ENCODE peak calls at places on chromosome 11, in four cellular contexts. Z is uterus, D is testis, G is A549. T is an unnamed sample.

GRCh38 chr11:12167098-12167999 is 57.0 kb downstream of the MICAL2 start:
- DNase-seq in Z (no peak), D (no peak), G (peak; percentile 92), T (no peak)

GRCh38 chr11:613369-613968 is 2.3 kb downstream of the IRF7 start:
- DNase-seq in G (peak; percentile 49), Z (no peak), D (peak; percentile 89), T (no peak)

GRCh38 chr11:125799808-125800207 is 11.9 kb downstream of the PATE3 start:
- DNase-seq in G (no peak), Z (no peak), D (no peak), T (no peak)

GRCh38 chr11:114827043-114827442 is 148.7 kb downstream of the NXPE2 start:
- DNase-seq in G (no peak), D (no peak), Z (no peak), T (no peak)

GRCh38 chr11:116529210-116529609 is 243.6 kb downstream of the BUD13 start:
- DNase-seq in D (no peak), Z (no peak), G (no peak), T (no peak)

GRCh38 chr11:3853935-3854659 is 1.4 kb upstream of the STIM1 start:
- DNase-seq in Z (peak; percentile 34), D (peak; percentile 51), G (no peak), T (peak; percentile 93)

GRCh38 chr11:97548280-97548679 is 1158.5 kb downstream of the JRKL start:
- DNase-seq in D (no peak), Z (no peak), G (no peak), T (no peak)

GRCh38 chr11:86222081-86222480 is 22.5 kb upstream of the EED start:
- DNase-seq in D (no peak), Z (no peak), G (no peak), T (no peak)

GRCh38 chr11:22193348-22194051 is 615 bp downstream of the ANO5 start:
- DNase-seq in D (peak; percentile 35), Z (no peak), G (peak; percentile 45), T (no peak)

GRCh38 chr11:11077898-11078297 is 220.0 kb upstream of the ZBED5 start:
- DNase-seq in G (no peak), D (no peak), Z (no peak), T (no peak)

GRCh38 chr11:78573271-78574035 is 1.2 kb downstream of the NARS2 start:
- DNase-seq in D (no peak), Z (no peak), G (no peak), T (no peak)

GRCh38 chr11:91761406-91762027 is 463.1 kb upstream of the FAT3 start:
- DNase-seq in Z (no peak), G (no peak), D (no peak), T (no peak)

GRCh38 chr11:2470495-2470894 is 25.7 kb downstream of the KCNQ1 start:
- DNase-seq in D (no peak), G (no peak), Z (no peak), T (peak; percentile 70)

GRCh38 chr11:64771861-64772260 is 6.5 kb downstream of the SF1 start:
- DNase-seq in Z (no peak), D (no peak), G (no peak), T (no peak)

GRCh38 chr11:450809-451451 is 851 bp downstream of the PTDSS2 start:
- DNase-seq in Z (peak; percentile 47), D (peak; percentile 78), G (peak; percentile 69), T (no peak)

GRCh38 chr11:77051511-77051910 is 15.3 kb upstream of the CAPN5 start:
- DNase-seq in G (no peak), Z (no peak), D (no peak), T (no peak)

GRCh38 chr11:44738791-44739190 is 12.0 kb downstream of the TSPAN18 start:
- DNase-seq in G (no peak), Z (no peak), D (no peak), T (no peak)

GRCh38 chr11:36840378-36840777 is 242.3 kb upstream of the RAG2 start:
- DNase-seq in Z (no peak), D (no peak), G (no peak), T (no peak)

GRCh38 chr11:19789245-19789644 is 76.6 kb downstream of the NAV2 start:
- DNase-seq in G (no peak), Z (no peak), D (no peak), T (no peak)

GRCh38 chr11:115333106-115333505 is 171.1 kb downstream of the CADM1 start:
- DNase-seq in D (no peak), Z (no peak), G (no peak), T (no peak)

GRCh38 chr11:39786682-39787081 is 1672.8 kb downstream of the LRRC4C start:
- DNase-seq in D (no peak), Z (no peak), G (no peak), T (no peak)

GRCh38 chr11:125123947-125124633 is 12.7 kb upstream of the TMEM218 start:
- DNase-seq in G (peak; percentile 84), D (peak; percentile 80), Z (no peak), T (no peak)

GRCh38 chr11:79434263-79434662 is 6.6 kb downstream of the TENM4 start:
- DNase-seq in D (no peak), G (no peak), Z (no peak), T (no peak)

GRCh38 chr11:128871165-128871564 is 4.1 kb upstream of the KCNJ1 start:
- DNase-seq in D (no peak), Z (no peak), G (no peak), T (no peak)

GRCh38 chr11:13944801-13945505 is 17.6 kb upstream of the SPON1 start:
- DNase-seq in Z (no peak), D (no peak), G (no peak), T (peak; percentile 49)

GRCh38 chr11:96156379-96156722 is 186.6 kb downstream of the MAML2 start:
- DNase-seq in G (no peak), D (no peak), Z (no peak), T (no peak)
- H3K4me3 ChIP-seq in G (no peak overlapping the region), D (no peak overlapping the region), Z (no peak overlapping the region), T (peak overlapping the region; percentile 30)

GRCh38 chr11:117690484-117691205 is 106.4 kb downstream of the DSCAML1 start:
- DNase-seq in D (no peak), G (no peak), Z (no peak), T (no peak)

GRCh38 chr11:117688255-117688797 is 108.7 kb downstream of the DSCAML1 start:
- DNase-seq in G (no peak), Z (no peak), D (no peak), T (no peak)

GRCh38 chr11:117693344-117693743 is 103.7 kb downstream of the DSCAML1 start:
- DNase-seq in Z (no peak), G (no peak), D (no peak), T (no peak)

GRCh38 chr11:117691501-117691900 is 105.5 kb downstream of the DSCAML1 start:
- DNase-seq in G (no peak), Z (no peak), D (no peak), T (no peak)

DNA sequence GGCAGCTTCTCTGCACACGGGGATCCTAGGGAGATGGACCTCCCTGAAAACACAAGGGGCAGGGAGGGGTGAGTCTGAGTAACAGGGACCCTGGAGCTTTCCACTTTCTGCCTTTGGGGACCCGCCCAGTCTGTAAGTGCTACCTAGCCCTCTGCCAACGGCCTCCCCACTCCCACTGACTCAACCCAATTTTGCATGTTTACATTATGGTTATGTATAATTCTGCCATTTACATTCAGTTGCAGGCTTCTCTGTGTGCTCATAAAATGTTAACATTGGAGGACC is 105.9 kb downstream of the DSCAML1 start:
- DNase-seq in G (no peak), D (no peak), Z (no peak), T (no peak)
- TF ChIP-seq POLR2A in G (no peak), D (no peak), Z (no peak), T (no peak)

GRCh38 chr11:89181111-89181510 is 3.4 kb downstream of the TYR start:
- DNase-seq in Z (no peak), G (no peak), D (no peak), T (no peak)

GRCh38 chr11:89175796-89176195 is 1.9 kb upstream of the TYR start:
- DNase-seq in G (no peak), Z (no peak), D (no peak), T (no peak)

GRCh38 chr11:89176938-89177337 is 737 bp upstream of the TYR start:
- DNase-seq in D (no peak), Z (no peak), G (no peak), T (no peak)

GRCh38 chr11:89182773-89183172 is 5.1 kb downstream of the TYR start:
- DNase-seq in G (no peak), D (no peak), Z (no peak), T (no peak)

DNA sequence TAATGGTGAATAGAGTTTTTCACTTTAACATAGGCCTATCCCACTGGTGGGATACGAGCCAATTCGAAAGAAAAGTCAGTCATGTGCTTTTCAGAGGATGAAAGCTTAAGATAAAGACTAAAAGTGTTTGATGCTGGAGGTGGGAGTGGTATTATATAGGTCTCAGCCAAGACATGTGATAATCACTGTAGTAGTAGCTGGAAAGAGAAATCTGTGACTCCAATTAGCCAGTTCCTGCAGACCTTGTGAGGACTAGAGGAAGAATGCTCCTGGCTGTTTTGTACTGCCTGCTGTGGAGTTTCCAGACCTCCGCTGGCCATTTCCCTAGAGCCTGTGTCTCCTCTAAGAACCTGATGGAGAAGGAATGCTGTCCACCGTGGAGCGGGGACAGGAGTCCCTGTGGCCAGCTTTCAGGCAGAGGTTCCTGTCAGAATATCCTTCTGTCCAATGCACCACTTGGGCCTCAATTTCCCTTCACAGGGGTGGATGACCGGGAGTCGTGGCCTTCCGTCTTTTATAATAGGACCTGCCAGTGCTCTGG is at the start of gene TYR:
- DNase-seq in G (no peak), Z (no peak), D (no peak), T (no peak)
- H3K4me3 ChIP-seq in G (no peak within 1 kb of the TSS), Z (no peak within 1 kb of the TSS), D (no peak within 1 kb of the TSS), T (no peak within 1 kb of the TSS)

GRCh38 chr11:134224710-134225662 is 515 bp downstream of the VPS26B start:
- DNase-seq in Z (peak; percentile 29), D (peak; percentile 75), G (peak; percentile 10), T (peak; percentile 89)
- TF ChIP-seq POLR2A in Z (no peak), D (no peak), G (peak; percentile 56), T (no peak)

GRCh38 chr11:47394050-47394321 is 14.4 kb upstream of the SLC39A13 start:
- DNase-seq in Z (no peak), D (no peak), G (no peak), T (no peak)

GRCh38 chr11:47391711-47392432 is 13.5 kb upstream of the SPI1 start:
- DNase-seq in G (no peak), Z (no peak), D (no peak), T (no peak)

GRCh38 chr11:47392546-47393162 is 14.3 kb upstream of the SPI1 start:
- DNase-seq in G (no peak), D (no peak), Z (no peak), T (no peak)

GRCh38 chr11:47394322-47395224 is 13.8 kb upstream of the SLC39A13 start:
- DNase-seq in Z (no peak), D (no peak), G (no peak), T (no peak)

GRCh38 chr11:47393163-47394049 is 15.0 kb upstream of the SLC39A13 start:
- DNase-seq in D (peak; percentile 33), G (no peak), Z (no peak), T (no peak)
- H3K4me3 ChIP-seq in D (no peak overlapping the region), G (no peak overlapping the region), Z (no peak overlapping the region), T (no peak overlapping the region)